ENCODE peak calls at places on chromosome X, in four cellular contexts. T, A, E and C are unnamed samples.

GRCh38 chrX:40151211-40152172 is 53.7 kb upstream of the BCOR start:
- DNase-seq in T (peak; percentile 28), A (no peak), E (no peak), C (peak; percentile 28)

GRCh38 chrX:69282893-69283690 is 117.8 kb upstream of the PJA1 start:
- DNase-seq in T (no peak), A (no peak), E (no peak), C (no peak)

GRCh38 chrX:65821721-65822496 is 154.5 kb downstream of the MSN start:
- DNase-seq in T (peak; percentile 5), A (peak; percentile 30), E (peak; percentile 25), C (peak; percentile 5)

GRCh38 chrX:103101280-103102042 is 8.5 kb upstream of the NXF3 start:
- DNase-seq in T (no peak), A (no peak), E (no peak), C (no peak)

GRCh38 chrX:97882306-97882705 is 998.6 kb downstream of the RPA4 start:
- DNase-seq in T (no peak), A (no peak), E (no peak), C (no peak)

GRCh38 chrX:24790166-24790565 is 96.4 kb downstream of the POLA1 start:
- DNase-seq in T (no peak), A (no peak), E (no peak), C (no peak)

GRCh38 chrX:134210465-134210864 is 26.5 kb upstream of the CCDC160 start:
- DNase-seq in T (no peak), A (no peak), E (no peak), C (no peak)

GRCh38 chrX:71439898-71440297 is 73.7 kb downstream of the TAF1 start:
- DNase-seq in T (no peak), A (no peak), E (no peak), C (no peak)

GRCh38 chrX:13051529-13052172 is 7.2 kb upstream of the FAM9C start:
- DNase-seq in T (no peak), A (peak; percentile 34), E (peak; percentile 6), C (peak; percentile 42)